ENCODE peak calls at places on chromosomes 5 and 9, in six cellular contexts. One of them, this sample, is unnamed.

GRCh38 chr9:134634667-134635230 is 6.9 kb upstream of the COL5A1 start:
- DNase-seq in SK-N-SH: no peak
- DNase-seq in K562: no peak
- DNase-seq in HepG2: no peak
- DNase-seq in H1: no peak
- DNase-seq in GM12878: no peak
- DNase-seq in this sample: no peak

GRCh38 chr9:105842023-105842644 is 147.8 kb downstream of the TMEM38B start:
- DNase-seq in GM12878: peak; percentile 3
- DNase-seq in HepG2: peak; percentile 16
- DNase-seq in H1: no peak
- DNase-seq in K562: peak; percentile 51
- DNase-seq in SK-N-SH: peak; percentile 48
- DNase-seq in this sample: peak; percentile 27

GRCh38 chr9:26945591-26945990 is 1.5 kb downstream of the PLAA start:
- DNase-seq in GM12878: no peak
- DNase-seq in H1: no peak
- DNase-seq in HepG2: no peak
- DNase-seq in K562: no peak
- DNase-seq in SK-N-SH: no peak
- DNase-seq in this sample: no peak

GRCh38 chr9:98455957-98456621 is 200.6 kb upstream of the TBC1D2 start:
- DNase-seq in H1: no peak
- DNase-seq in HepG2: no peak
- DNase-seq in K562: no peak
- DNase-seq in SK-N-SH: no peak
- DNase-seq in GM12878: no peak
- DNase-seq in this sample: no peak

GRCh38 chr5:72633649-72634048 is 126.4 kb upstream of the ZNF366 start:
- DNase-seq in HepG2: no peak
- DNase-seq in H1: no peak
- DNase-seq in GM12878: no peak
- DNase-seq in K562: no peak
- DNase-seq in SK-N-SH: no peak
- DNase-seq in this sample: no peak

GRCh38 chr9:38621434-38622082 is 1.2 kb upstream of the ANKRD18A start:
- DNase-seq in GM12878: no peak
- DNase-seq in HepG2: peak; percentile 3
- DNase-seq in K562: no peak
- DNase-seq in H1: no peak
- DNase-seq in SK-N-SH: peak; percentile 67
- DNase-seq in this sample: peak; percentile 56

GRCh38 chr5:134000116-134000515 is 4.7 kb downstream of the VDAC1 start:
- DNase-seq in GM12878: no peak
- DNase-seq in SK-N-SH: no peak
- DNase-seq in H1: no peak
- DNase-seq in K562: no peak
- DNase-seq in HepG2: no peak
- DNase-seq in this sample: no peak

GRCh38 chr9:89815903-89816573 is 211.2 kb downstream of the GADD45G start:
- DNase-seq in HepG2: no peak
- DNase-seq in SK-N-SH: no peak
- DNase-seq in K562: no peak
- DNase-seq in GM12878: peak; percentile 69
- DNase-seq in H1: no peak
- DNase-seq in this sample: no peak

GRCh38 chr9:104972242-104972866 is 44.4 kb upstream of the ABCA1 start:
- DNase-seq in K562: no peak
- DNase-seq in H1: no peak
- DNase-seq in HepG2: no peak
- DNase-seq in SK-N-SH: no peak
- DNase-seq in GM12878: no peak
- DNase-seq in this sample: no peak

GRCh38 chr5:80288177-80288576 is 31.6 kb upstream of the SPZ1 start:
- DNase-seq in SK-N-SH: no peak
- DNase-seq in H1: no peak
- DNase-seq in K562: no peak
- DNase-seq in HepG2: no peak
- DNase-seq in GM12878: no peak
- DNase-seq in this sample: no peak

GRCh38 chr9:19967567-19968459 is 179.0 kb upstream of the SLC24A2 start:
- DNase-seq in H1: peak; percentile 33
- DNase-seq in K562: no peak
- DNase-seq in SK-N-SH: no peak
- DNase-seq in GM12878: no peak
- DNase-seq in HepG2: no peak
- DNase-seq in this sample: no peak
- TF ChIP-seq CTCF in H1: no peak
- TF ChIP-seq CTCF in K562: no peak
- TF ChIP-seq CTCF in SK-N-SH: no peak
- TF ChIP-seq CTCF in GM12878: no peak
- TF ChIP-seq CTCF in HepG2: no peak
- TF ChIP-seq CTCF in this sample: no peak

GRCh38 chr5:154317916-154318315 is 127.4 kb downstream of the GALNT10 start:
- DNase-seq in SK-N-SH: no peak
- DNase-seq in HepG2: no peak
- DNase-seq in K562: no peak
- DNase-seq in GM12878: no peak
- DNase-seq in H1: no peak
- DNase-seq in this sample: no peak
- TF ChIP-seq GABPA in SK-N-SH: no peak
- TF ChIP-seq GABPA in HepG2: no peak
- TF ChIP-seq GABPA in K562: no peak
- TF ChIP-seq GABPA in GM12878: no peak
- TF ChIP-seq GABPA in H1: no peak
- TF ChIP-seq GABPA in this sample: no peak

DNA sequence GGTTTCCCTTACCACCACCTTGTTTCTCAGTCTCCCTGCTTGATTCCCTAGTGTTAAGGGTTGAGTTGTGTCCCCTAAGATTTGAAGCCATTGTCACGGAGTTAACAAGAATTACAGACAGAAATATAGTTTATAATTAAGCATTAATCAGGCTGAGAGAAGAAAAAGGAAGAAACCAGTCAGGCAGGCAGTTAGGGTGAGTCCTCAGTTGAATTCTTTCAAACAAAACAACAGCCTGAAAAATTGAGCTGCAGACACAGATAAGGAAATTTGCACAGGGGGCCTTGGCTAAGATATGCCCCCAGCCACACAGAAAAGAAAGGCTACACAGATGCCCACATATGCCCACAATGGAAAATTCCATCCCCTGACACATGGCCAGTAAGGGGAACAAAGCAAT is 111.7 kb upstream of the RAI14 start:
- DNase-seq in K562: no peak
- DNase-seq in HepG2: no peak
- DNase-seq in SK-N-SH: no peak
- DNase-seq in GM12878: no peak
- DNase-seq in H1: no peak
- DNase-seq in this sample: no peak
- TF ChIP-seq CTCF in K562: no peak
- TF ChIP-seq CTCF in HepG2: no peak
- TF ChIP-seq CTCF in SK-N-SH: no peak
- TF ChIP-seq CTCF in GM12878: no peak
- TF ChIP-seq CTCF in H1: no peak
- TF ChIP-seq CTCF in this sample: no peak

GRCh38 chr5:178589180-178590140 is 733 bp downstream of the COL23A1 start:
- DNase-seq in HepG2: no peak
- DNase-seq in H1: no peak
- DNase-seq in K562: peak; percentile 43
- DNase-seq in SK-N-SH: peak; percentile 91
- DNase-seq in GM12878: no peak
- DNase-seq in this sample: peak; percentile 51
- TF ChIP-seq GABPA in HepG2: no peak
- TF ChIP-seq GABPA in H1: no peak
- TF ChIP-seq GABPA in K562: no peak
- TF ChIP-seq GABPA in SK-N-SH: no peak
- TF ChIP-seq GABPA in GM12878: no peak
- TF ChIP-seq GABPA in this sample: no peak

GRCh38 chr5:176612008-176612407 is 2.1 kb upstream of the GPRIN1 start:
- DNase-seq in H1: no peak
- DNase-seq in GM12878: no peak
- DNase-seq in K562: no peak
- DNase-seq in HepG2: no peak
- DNase-seq in SK-N-SH: no peak
- DNase-seq in this sample: no peak

GRCh38 chr5:176609724-176610429 is at the start of gene GPRIN1:
- DNase-seq in HepG2: peak; percentile 24
- DNase-seq in SK-N-SH: peak; percentile 98
- DNase-seq in H1: no peak
- DNase-seq in GM12878: no peak
- DNase-seq in K562: peak; percentile 94
- DNase-seq in this sample: no peak

GRCh38 chr5:176610430-176610763 is 441 bp upstream of the GPRIN1 start:
- DNase-seq in SK-N-SH: peak; percentile 81
- DNase-seq in HepG2: no peak
- DNase-seq in K562: peak; percentile 62
- DNase-seq in H1: no peak
- DNase-seq in GM12878: no peak
- DNase-seq in this sample: no peak

GRCh38 chr5:176612855-176613254 is 2.9 kb upstream of the GPRIN1 start:
- DNase-seq in H1: no peak
- DNase-seq in GM12878: no peak
- DNase-seq in HepG2: no peak
- DNase-seq in SK-N-SH: no peak
- DNase-seq in K562: no peak
- DNase-seq in this sample: no peak

GRCh38 chr5:176611435-176611834 is 1.5 kb upstream of the GPRIN1 start:
- DNase-seq in K562: peak; percentile 64
- DNase-seq in HepG2: peak; percentile 49
- DNase-seq in H1: no peak
- DNase-seq in SK-N-SH: no peak
- DNase-seq in GM12878: no peak
- DNase-seq in this sample: peak; percentile 38
- TF ChIP-seq CTCF in K562: no peak
- TF ChIP-seq CTCF in HepG2: no peak
- TF ChIP-seq CTCF in H1: no peak
- TF ChIP-seq CTCF in SK-N-SH: no peak
- TF ChIP-seq CTCF in GM12878: no peak
- TF ChIP-seq CTCF in this sample: no peak

GRCh38 chr5:40841068-40841805 is at the start of gene CARD6:
- DNase-seq in GM12878: no peak
- DNase-seq in HepG2: no peak
- DNase-seq in SK-N-SH: no peak
- DNase-seq in K562: peak; percentile 54
- DNase-seq in H1: no peak
- DNase-seq in this sample: peak; percentile 46
- TF ChIP-seq GABPA in GM12878: no peak
- TF ChIP-seq GABPA in HepG2: no peak
- TF ChIP-seq GABPA in SK-N-SH: no peak
- TF ChIP-seq GABPA in K562: peak; percentile 51
- TF ChIP-seq GABPA in H1: no peak
- TF ChIP-seq GABPA in this sample: no peak